ENCODE peak calls at places on chromosomes 12 and 14, in four cellular contexts. One of them, this sample, is unnamed.

GRCh38 chr12:116864371-116865160 is 16.7 kb downstream of the HRK start:
- DNase-seq in tibial artery: peak
- DNase-seq in gastrocnemius medialis: no peak
- DNase-seq in NB4: no peak
- DNase-seq in this sample: no peak

GRCh38 chr14:104897286-104898194 is 27.1 kb upstream of the PLD4 start:
- DNase-seq in tibial artery: peak
- DNase-seq in gastrocnemius medialis: peak
- DNase-seq in NB4: no peak
- DNase-seq in this sample: peak

GRCh38 chr12:53489242-53489915 is 9.9 kb downstream of the MAP3K12 start:
- DNase-seq in tibial artery: peak
- DNase-seq in gastrocnemius medialis: peak
- DNase-seq in NB4: no peak
- DNase-seq in this sample: no peak

GRCh38 chr12:63047146-63047545 is 103.9 kb downstream of the AVPR1A start:
- DNase-seq in tibial artery: no peak
- DNase-seq in gastrocnemius medialis: no peak
- DNase-seq in NB4: no peak
- DNase-seq in this sample: no peak

GRCh38 chr12:53866727-53867126 is 71.9 kb upstream of the HOXC13 start:
- DNase-seq in tibial artery: no peak
- DNase-seq in gastrocnemius medialis: no peak
- DNase-seq in NB4: no peak
- DNase-seq in this sample: no peak

GRCh38 chr12:79933580-79934264 is 1.2 kb downstream of the PPP1R12A start:
- DNase-seq in tibial artery: no peak
- DNase-seq in gastrocnemius medialis: no peak
- DNase-seq in NB4: peak
- DNase-seq in this sample: no peak

GRCh38 chr12:63862187-63863107 is 17.9 kb downstream of the SRGAP1 start:
- DNase-seq in tibial artery: no peak
- DNase-seq in gastrocnemius medialis: no peak
- DNase-seq in NB4: no peak
- DNase-seq in this sample: no peak

GRCh38 chr14:101200650-101201516 is 297.4 kb upstream of the RTL1 start:
- DNase-seq in tibial artery: no peak
- DNase-seq in gastrocnemius medialis: no peak
- DNase-seq in NB4: no peak
- DNase-seq in this sample: no peak

GRCh38 chr12:26953447-26953846 is 15.2 kb downstream of the FGFR1OP2 start:
- DNase-seq in tibial artery: no peak
- DNase-seq in gastrocnemius medialis: peak
- DNase-seq in NB4: peak
- DNase-seq in this sample: no peak

GRCh38 chr14:64910847-64911495 is 3.3 kb upstream of the CHURC1 start:
- DNase-seq in tibial artery: no peak
- DNase-seq in gastrocnemius medialis: no peak
- DNase-seq in NB4: peak
- DNase-seq in this sample: no peak
- TF ChIP-seq CTCF in tibial artery: peak
- TF ChIP-seq CTCF in gastrocnemius medialis: peak
- TF ChIP-seq CTCF in NB4: peak
- TF ChIP-seq CTCF in this sample: peak

DNA sequence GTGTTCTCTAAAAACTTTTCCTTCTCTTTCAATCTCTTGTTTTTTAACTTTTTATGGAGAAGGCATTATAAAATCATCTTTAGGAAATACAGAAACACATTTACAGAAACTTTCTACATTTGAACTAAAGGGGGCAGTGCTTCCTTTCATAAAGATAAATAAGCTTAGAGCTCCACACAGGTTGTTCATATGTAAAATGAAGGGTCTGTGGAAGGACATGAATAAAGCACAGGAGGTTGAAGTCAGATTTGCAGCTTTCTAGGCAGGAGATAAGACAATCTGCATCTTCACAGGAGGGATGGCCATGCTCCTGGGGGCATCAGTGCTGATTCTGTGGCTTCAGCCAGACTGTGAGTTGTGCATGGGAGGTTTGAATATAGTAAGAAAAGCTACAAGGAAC is 426.0 kb downstream of the DAD1 start:
- DNase-seq in tibial artery: no peak
- DNase-seq in gastrocnemius medialis: no peak
- DNase-seq in NB4: peak
- DNase-seq in this sample: no peak
- TF ChIP-seq CTCF in tibial artery: no peak
- TF ChIP-seq CTCF in gastrocnemius medialis: no peak
- TF ChIP-seq CTCF in NB4: peak
- TF ChIP-seq CTCF in this sample: peak

DNA sequence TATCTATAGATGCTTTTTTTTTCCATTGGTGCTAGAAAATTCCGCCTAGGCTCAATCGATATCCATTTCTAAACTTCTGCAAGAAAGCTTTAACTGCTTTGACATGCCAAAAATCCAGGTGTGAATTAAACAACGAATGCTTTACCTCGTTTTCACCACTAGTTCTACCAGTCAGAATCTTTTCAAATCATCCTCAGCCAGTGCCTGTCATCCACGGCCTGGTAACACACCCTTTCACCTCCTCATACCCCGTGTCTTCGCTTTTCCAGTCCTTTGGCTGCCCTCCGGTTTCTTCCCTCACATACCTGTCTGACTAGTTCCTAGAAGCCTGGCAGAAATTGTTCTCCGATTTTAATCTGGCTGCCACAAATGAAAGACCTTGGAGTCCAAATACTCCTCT is 1.4 kb upstream of the PHC1 start:
- DNase-seq in tibial artery: no peak
- DNase-seq in gastrocnemius medialis: no peak
- DNase-seq in NB4: peak
- DNase-seq in this sample: peak
- TF ChIP-seq CTCF in tibial artery: no peak
- TF ChIP-seq CTCF in gastrocnemius medialis: no peak
- TF ChIP-seq CTCF in NB4: no peak
- TF ChIP-seq CTCF in this sample: no peak

DNA sequence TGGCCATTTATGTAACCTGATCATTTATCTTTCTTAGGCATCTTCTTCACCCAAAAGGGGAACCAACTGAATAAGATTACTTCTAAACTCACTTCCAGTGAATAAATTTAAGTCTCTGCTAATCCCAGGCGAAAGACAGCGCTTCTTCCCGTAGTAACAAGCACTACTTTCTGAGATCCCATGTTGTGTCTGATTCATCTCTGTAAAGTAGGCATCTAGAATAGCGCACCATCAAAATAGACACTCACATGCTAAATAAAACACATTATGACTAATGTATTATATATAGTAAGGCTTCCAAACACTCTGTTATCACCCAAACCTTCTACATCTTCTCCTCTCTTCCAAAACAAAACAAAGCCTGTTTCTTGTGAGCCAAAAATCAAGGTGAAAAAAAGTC is 15.1 kb downstream of the GTF2A1 start:
- DNase-seq in tibial artery: no peak
- DNase-seq in gastrocnemius medialis: no peak
- DNase-seq in NB4: no peak
- DNase-seq in this sample: no peak
- TF ChIP-seq CTCF in tibial artery: no peak
- TF ChIP-seq CTCF in gastrocnemius medialis: no peak
- TF ChIP-seq CTCF in NB4: no peak
- TF ChIP-seq CTCF in this sample: no peak

GRCh38 chr14:86652512-86652911 is 1122.6 kb downstream of the FLRT2 start:
- DNase-seq in tibial artery: no peak
- DNase-seq in gastrocnemius medialis: no peak
- DNase-seq in NB4: no peak
- DNase-seq in this sample: no peak

DNA sequence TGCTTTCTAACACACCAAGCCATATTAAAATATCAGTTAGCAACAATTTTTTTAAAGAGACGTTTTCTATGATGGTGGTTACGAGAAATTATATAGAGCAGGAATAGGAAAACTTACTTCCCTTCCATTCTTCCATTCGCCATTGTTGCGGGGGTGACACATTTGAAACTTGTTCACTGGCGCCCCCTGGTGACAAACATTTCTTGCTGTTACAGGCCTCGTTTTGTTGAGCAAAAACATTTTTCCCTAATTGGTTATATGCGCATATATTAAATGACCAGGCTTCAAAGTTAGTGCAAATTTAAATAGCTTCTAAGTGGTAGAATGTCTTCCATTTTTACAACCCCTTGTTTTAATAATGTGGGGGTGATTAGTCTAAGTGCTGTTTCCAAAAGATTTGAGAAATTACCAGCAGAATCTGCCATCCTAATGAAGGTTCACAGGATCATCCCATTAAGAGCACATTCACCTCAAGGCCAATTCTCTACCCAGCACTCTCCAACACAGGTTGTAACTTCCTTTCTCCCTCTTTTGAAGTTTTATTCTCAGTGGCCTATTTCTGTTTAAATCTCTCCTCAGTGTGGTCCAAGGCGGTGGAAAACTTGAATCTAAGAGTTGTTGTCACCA is 1124.7 kb downstream of the FLRT2 start:
- DNase-seq in tibial artery: no peak
- DNase-seq in gastrocnemius medialis: no peak
- DNase-seq in NB4: peak
- DNase-seq in this sample: peak
- TF ChIP-seq CTCF in tibial artery: no peak
- TF ChIP-seq CTCF in gastrocnemius medialis: peak
- TF ChIP-seq CTCF in NB4: peak
- TF ChIP-seq CTCF in this sample: peak

DNA sequence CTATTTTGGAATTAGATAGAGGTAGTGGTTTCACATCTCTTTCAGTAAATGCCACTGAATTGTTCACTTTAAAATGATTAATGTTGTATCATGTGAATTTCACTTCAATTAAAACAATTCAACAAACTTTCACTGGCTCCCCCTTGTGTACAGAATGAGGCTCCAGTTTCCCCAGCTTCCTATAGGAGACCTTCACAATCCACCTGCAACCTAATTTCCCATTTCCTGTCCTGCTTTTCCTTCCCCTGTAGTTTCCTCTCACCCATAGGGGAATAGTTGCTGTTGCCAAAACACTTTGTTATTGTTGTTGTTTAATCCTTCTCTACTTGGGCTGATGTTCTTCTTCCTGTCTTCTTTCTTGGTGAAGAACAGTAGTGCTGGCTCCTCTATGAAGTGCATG is 59.8 kb downstream of the NPAS3 start:
- DNase-seq in tibial artery: no peak
- DNase-seq in gastrocnemius medialis: no peak
- DNase-seq in NB4: no peak
- DNase-seq in this sample: no peak
- TF ChIP-seq CTCF in tibial artery: peak
- TF ChIP-seq CTCF in gastrocnemius medialis: peak
- TF ChIP-seq CTCF in NB4: no peak
- TF ChIP-seq CTCF in this sample: no peak

GRCh38 chr12:48185181-48185919 is 1.9 kb downstream of the CCDC184 start:
- DNase-seq in tibial artery: no peak
- DNase-seq in gastrocnemius medialis: no peak
- DNase-seq in NB4: no peak
- DNase-seq in this sample: peak

GRCh38 chr12:48182659-48183058 is 785 bp upstream of the CCDC184 start:
- DNase-seq in tibial artery: no peak
- DNase-seq in gastrocnemius medialis: no peak
- DNase-seq in NB4: no peak
- DNase-seq in this sample: no peak

GRCh38 chr12:48183876-48184548 is 568 bp downstream of the CCDC184 start:
- DNase-seq in tibial artery: no peak
- DNase-seq in gastrocnemius medialis: no peak
- DNase-seq in NB4: no peak
- DNase-seq in this sample: no peak

GRCh38 chr12:48184549-48184922 is 1.1 kb downstream of the CCDC184 start:
- DNase-seq in tibial artery: no peak
- DNase-seq in gastrocnemius medialis: no peak
- DNase-seq in NB4: no peak
- DNase-seq in this sample: no peak

DNA sequence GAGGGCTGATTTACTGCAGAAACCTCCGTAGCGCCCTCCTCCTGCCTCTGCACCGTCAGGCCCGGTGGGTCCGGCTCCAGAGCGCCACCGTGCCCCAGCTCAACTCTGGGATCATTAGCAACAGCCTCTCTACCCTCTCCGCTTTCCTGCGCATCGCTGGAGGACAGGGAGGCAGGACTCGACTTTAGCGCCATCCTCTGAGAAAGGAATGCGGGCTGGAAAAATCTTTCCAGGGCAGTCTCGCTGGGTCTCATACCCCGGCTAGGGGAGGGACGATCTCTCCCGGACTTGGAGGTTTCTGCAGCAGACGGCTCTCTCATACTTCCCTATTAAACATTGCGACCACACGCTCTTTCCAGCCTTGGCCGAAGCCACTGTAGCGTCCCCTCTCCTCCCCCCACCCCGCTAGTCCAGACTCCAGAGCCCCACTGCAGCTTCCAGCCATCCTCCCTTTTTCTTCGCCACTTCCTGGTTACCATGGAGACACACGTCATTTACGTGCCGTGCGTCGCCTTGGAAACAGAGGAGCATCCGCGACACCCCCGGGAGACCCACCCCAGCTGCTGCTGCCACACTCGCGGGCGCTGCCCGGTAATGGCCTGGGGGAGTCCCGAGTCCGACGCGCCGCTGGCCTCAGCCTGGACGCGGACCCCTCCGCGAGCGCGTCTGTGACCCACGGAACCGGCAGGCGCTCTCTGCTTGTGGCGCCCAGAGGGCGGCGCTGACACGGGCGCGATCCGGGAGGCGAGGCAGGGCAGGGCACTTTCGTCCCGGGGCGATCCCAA is at the start of gene CCDC184:
- DNase-seq in tibial artery: peak
- DNase-seq in gastrocnemius medialis: no peak
- DNase-seq in NB4: peak
- DNase-seq in this sample: peak
- TF ChIP-seq CTCF in tibial artery: no peak
- TF ChIP-seq CTCF in gastrocnemius medialis: no peak
- TF ChIP-seq CTCF in NB4: peak
- TF ChIP-seq CTCF in this sample: peak

GRCh38 chr14:29421156-29421728 is 506.4 kb downstream of the PRKD1 start:
- DNase-seq in tibial artery: no peak
- DNase-seq in gastrocnemius medialis: no peak
- DNase-seq in NB4: no peak
- DNase-seq in this sample: no peak
- TF ChIP-seq CTCF in tibial artery: no peak
- TF ChIP-seq CTCF in gastrocnemius medialis: no peak
- TF ChIP-seq CTCF in NB4: no peak
- TF ChIP-seq CTCF in this sample: no peak

GRCh38 chr12:122064034-122064777 is 14.3 kb upstream of the MLXIP start:
- DNase-seq in tibial artery: peak
- DNase-seq in gastrocnemius medialis: peak
- DNase-seq in NB4: peak
- DNase-seq in this sample: peak
- TF ChIP-seq CTCF in tibial artery: no peak
- TF ChIP-seq CTCF in gastrocnemius medialis: peak
- TF ChIP-seq CTCF in NB4: peak
- TF ChIP-seq CTCF in this sample: no peak

GRCh38 chr14:99522025-99522401 is 40.8 kb downstream of the CCNK start:
- DNase-seq in tibial artery: no peak
- DNase-seq in gastrocnemius medialis: no peak
- DNase-seq in NB4: no peak
- DNase-seq in this sample: no peak

GRCh38 chr14:99522934-99523660 is 41.9 kb downstream of the CCNK start:
- DNase-seq in tibial artery: no peak
- DNase-seq in gastrocnemius medialis: no peak
- DNase-seq in NB4: no peak
- DNase-seq in this sample: no peak

GRCh38 chr14:99523661-99524050 is 42.4 kb downstream of the CCNK start:
- DNase-seq in tibial artery: no peak
- DNase-seq in gastrocnemius medialis: no peak
- DNase-seq in NB4: no peak
- DNase-seq in this sample: no peak

GRCh38 chr14:99521176-99522024 is 40.2 kb downstream of the CCNK start:
- DNase-seq in tibial artery: no peak
- DNase-seq in gastrocnemius medialis: no peak
- DNase-seq in NB4: no peak
- DNase-seq in this sample: no peak

GRCh38 chr14:99522457-99522891 is 41.3 kb downstream of the CCNK start:
- DNase-seq in tibial artery: no peak
- DNase-seq in gastrocnemius medialis: no peak
- DNase-seq in NB4: peak
- DNase-seq in this sample: no peak
- TF ChIP-seq CTCF in tibial artery: no peak
- TF ChIP-seq CTCF in gastrocnemius medialis: no peak
- TF ChIP-seq CTCF in NB4: no peak
- TF ChIP-seq CTCF in this sample: no peak